ENCODE peak calls at places on chromosomes 1 and 21, in eight cellular contexts. H is uterus, F is PC-9, S is AG09309, D is right lobe of liver, G is thoracic aorta, N is fibroblast of lung, T is dorsolateral prefrontal cortex. O is an unnamed sample.

GRCh38 chr1:201982082-201982922 is at the start of gene RNPEP:
- DNase-seq in H (peak), F (no peak), S (no peak), D (peak), G (no peak), N (peak), T (peak), O (no peak)

GRCh38 chr1:150513275-150513885 is 2.2 kb upstream of the FALEC start:
- DNase-seq in H (no peak), F (no peak), S (no peak), D (peak), G (no peak), N (no peak), T (no peak), O (no peak)

GRCh38 chr1:45111239-45111638 is 95.2 kb downstream of the ZSWIM5 start:
- DNase-seq in H (no peak), F (no peak), S (no peak), D (no peak), G (no peak), N (no peak), T (no peak), O (no peak)

GRCh38 chr1:235304549-235305451 is 23.2 kb downstream of the ARID4B start:
- DNase-seq in H (no peak), F (no peak), S (no peak), D (no peak), G (no peak), N (peak), T (no peak), O (no peak)

GRCh38 chr1:160884091-160884490 is 889 bp downstream of the ITLN1 start:
- DNase-seq in H (no peak), F (no peak), S (no peak), D (no peak), G (no peak), N (no peak), T (no peak), O (no peak)

GRCh38 chr1:161908264-161908663 is 115.4 kb downstream of the OLFML2B start:
- DNase-seq in H (no peak), F (no peak), S (no peak), D (no peak), G (no peak), N (no peak), T (no peak), O (no peak)

GRCh38 chr1:25572708-25573590 is 29.5 kb downstream of the LDLRAP1 start:
- DNase-seq in H (no peak), F (no peak), S (no peak), D (no peak), G (no peak), N (peak), T (peak), O (no peak)

GRCh38 chr1:145884675-145885074 is 991 bp downstream of the ANKRD35 start:
- DNase-seq in H (no peak), F (no peak), S (no peak), D (no peak), G (no peak), N (peak), T (no peak), O (no peak)

GRCh38 chr1:246117066-246117791 is 389.9 kb downstream of the SMYD3 start:
- DNase-seq in H (no peak), F (no peak), S (no peak), D (no peak), G (no peak), N (peak), T (no peak), O (no peak)

GRCh38 chr1:41394918-41395598 is 33.8 kb downstream of the FOXO6 start:
- DNase-seq in H (no peak), F (peak), S (no peak), D (no peak), G (no peak), N (peak), T (peak), O (no peak)

GRCh38 chr1:115308969-115309368 is 29.1 kb downstream of the NGF start:
- DNase-seq in H (no peak), F (no peak), S (no peak), D (no peak), G (no peak), N (no peak), T (no peak), O (no peak)

GRCh38 chr1:184033711-184034167 is 3.8 kb downstream of the COLGALT2 start:
- DNase-seq in H (no peak), F (no peak), S (no peak), D (no peak), G (no peak), N (peak), T (no peak), O (no peak)

GRCh38 chr1:160406131-160406968 is 6.0 kb downstream of the VANGL2 start:
- DNase-seq in H (no peak), F (no peak), S (no peak), D (no peak), G (no peak), N (no peak), T (no peak), O (no peak)

GRCh38 chr1:218895064-218895587 is 278.6 kb upstream of the LYPLAL1 start:
- DNase-seq in H (no peak), F (no peak), S (no peak), D (no peak), G (no peak), N (peak), T (no peak), O (peak)

GRCh38 chr1:161227196-161227871 is 1.5 kb downstream of the TOMM40L start:
- DNase-seq in H (peak), F (peak), S (peak), D (peak), G (no peak), N (peak), T (peak), O (no peak)

GRCh38 chr1:237962985-237963384 is 72.3 kb upstream of the ZP4 start:
- DNase-seq in H (no peak), F (no peak), S (no peak), D (no peak), G (no peak), N (no peak), T (no peak), O (no peak)

GRCh38 chr1:174671826-174672225 is 224.1 kb downstream of the GPR52 start:
- DNase-seq in H (no peak), F (no peak), S (no peak), D (no peak), G (no peak), N (no peak), T (no peak), O (no peak)

GRCh38 chr1:196608401-196609113 is at the start of gene KCNT2:
- DNase-seq in H (peak), F (no peak), S (no peak), D (peak), G (no peak), N (peak), T (peak), O (no peak)

GRCh38 chr1:42737257-42737656 is 2.8 kb downstream of the CLDN19 start:
- DNase-seq in H (no peak), F (no peak), S (no peak), D (no peak), G (no peak), N (no peak), T (no peak), O (no peak)

GRCh38 chr21:42676799-42677198 is 23.4 kb downstream of the PDE9A start:
- DNase-seq in H (no peak), F (no peak), S (no peak), D (peak), G (no peak), N (no peak), T (no peak), O (no peak)

GRCh38 chr1:247528812-247529474 is 7.3 kb downstream of the OR2C3 start:
- DNase-seq in H (no peak), F (peak), S (no peak), D (no peak), G (no peak), N (no peak), T (no peak), O (no peak)

GRCh38 chr1:159832309-159832708 is 5.6 kb downstream of the SLAMF8 start:
- DNase-seq in H (no peak), F (no peak), S (no peak), D (no peak), G (no peak), N (no peak), T (no peak), O (no peak)

GRCh38 chr1:7679873-7680790 is 91.0 kb upstream of the VAMP3 start:
- DNase-seq in H (peak), F (no peak), S (no peak), D (no peak), G (no peak), N (peak), T (peak), O (no peak)

GRCh38 chr1:29136463-29136915 is 12.8 kb upstream of the TMEM200B start:
- DNase-seq in H (peak), F (peak), S (no peak), D (peak), G (no peak), N (peak), T (no peak), O (no peak)

GRCh38 chr1:29245876-29246275 is 9.6 kb downstream of the PTPRU start:
- DNase-seq in H (no peak), F (no peak), S (no peak), D (no peak), G (no peak), N (peak), T (peak), O (no peak)

GRCh38 chr1:34843392-34844251 is 15.9 kb downstream of the SMIM12 start:
- DNase-seq in H (no peak), F (no peak), S (no peak), D (no peak), G (no peak), N (no peak), T (no peak), O (no peak)

GRCh38 chr1:160189649-160190625 is at the start of gene CASQ1:
- DNase-seq in H (peak), F (no peak), S (no peak), D (no peak), G (no peak), N (peak), T (peak), O (no peak)

GRCh38 chr1:196808529-196809235 is 10.8 kb upstream of the CFHR1 start:
- DNase-seq in H (no peak), F (no peak), S (no peak), D (peak), G (no peak), N (no peak), T (no peak), O (no peak)

GRCh38 chr1:218585565-218586184 is 240.5 kb downstream of the TGFB2 start:
- DNase-seq in H (no peak), F (peak), S (no peak), D (no peak), G (no peak), N (peak), T (no peak), O (no peak)

GRCh38 chr1:54967372-54967771 is 13.1 kb upstream of the TMEM61 start:
- DNase-seq in H (no peak), F (peak), S (no peak), D (no peak), G (no peak), N (no peak), T (no peak), O (no peak)

GRCh38 chr1:92444351-92444750 is 42.4 kb downstream of the GFI1 start:
- DNase-seq in H (no peak), F (no peak), S (no peak), D (no peak), G (no peak), N (peak), T (no peak), O (no peak)

GRCh38 chr1:167905182-167905581 is 8.8 kb downstream of the ADCY10 start:
- DNase-seq in H (no peak), F (no peak), S (no peak), D (no peak), G (no peak), N (peak), T (no peak), O (no peak)

GRCh38 chr1:11847667-11848445 is at the start of gene NPPA:
- DNase-seq in H (no peak), F (no peak), S (no peak), D (no peak), G (no peak), N (no peak), T (peak), O (no peak)

GRCh38 chr1:79128726-79129125 is 122.2 kb upstream of the ADGRL4 start:
- DNase-seq in H (no peak), F (no peak), S (peak), D (no peak), G (no peak), N (peak), T (no peak), O (peak)

GRCh38 chr1:186519981-186520380 is 59.1 kb upstream of the PDC start:
- DNase-seq in H (no peak), F (no peak), S (no peak), D (no peak), G (no peak), N (no peak), T (no peak), O (no peak)

GRCh38 chr21:44414291-44415072 is 40.8 kb upstream of the LRRC3 start:
- DNase-seq in H (no peak), F (no peak), S (no peak), D (peak), G (no peak), N (no peak), T (peak), O (no peak)

GRCh38 chr1:156523801-156524480 is 23.4 kb upstream of the MEF2D start:
- DNase-seq in H (no peak), F (no peak), S (no peak), D (no peak), G (no peak), N (no peak), T (no peak), O (no peak)
- H3K4me3 ChIP-seq in H (no peak), F (no peak), S (no peak), D (no peak), G (no peak), N (no peak), T (no peak), O (no peak)

DNA sequence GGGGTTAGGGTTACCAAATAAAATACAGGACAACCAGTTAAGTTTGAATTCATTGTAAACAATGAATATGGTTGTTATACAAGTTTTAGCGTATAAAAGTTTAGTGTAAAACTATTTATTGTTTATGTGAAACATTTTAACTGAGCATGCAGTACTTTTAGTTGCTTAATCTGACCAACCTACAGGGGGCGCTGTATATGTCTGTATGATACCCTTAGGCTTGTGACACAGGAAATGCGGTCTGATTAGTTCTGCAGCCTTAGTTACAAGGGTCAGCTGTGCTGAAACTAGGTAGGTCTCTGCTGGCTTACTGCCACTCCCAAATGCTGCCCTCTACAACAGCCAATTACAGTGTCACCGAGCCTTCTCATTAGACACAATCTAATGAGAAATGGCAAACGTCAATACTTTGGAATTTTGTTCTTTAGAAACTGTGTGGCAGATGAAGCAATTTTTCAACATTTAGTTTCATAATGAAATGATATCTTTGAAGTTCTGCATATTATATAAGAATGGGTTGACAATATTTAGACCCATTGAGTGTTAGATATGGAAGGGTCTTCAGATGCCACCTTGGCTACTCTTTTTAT is 56.2 kb downstream of the NTNG1 start:
- DNase-seq in H (no peak), F (peak), S (no peak), D (no peak), G (no peak), N (peak), T (no peak), O (no peak)
- TF ChIP-seq CTCF in H (no peak), F (peak), S (peak), D (no peak), G (no peak), N (no peak), T (no peak), O (peak)

DNA sequence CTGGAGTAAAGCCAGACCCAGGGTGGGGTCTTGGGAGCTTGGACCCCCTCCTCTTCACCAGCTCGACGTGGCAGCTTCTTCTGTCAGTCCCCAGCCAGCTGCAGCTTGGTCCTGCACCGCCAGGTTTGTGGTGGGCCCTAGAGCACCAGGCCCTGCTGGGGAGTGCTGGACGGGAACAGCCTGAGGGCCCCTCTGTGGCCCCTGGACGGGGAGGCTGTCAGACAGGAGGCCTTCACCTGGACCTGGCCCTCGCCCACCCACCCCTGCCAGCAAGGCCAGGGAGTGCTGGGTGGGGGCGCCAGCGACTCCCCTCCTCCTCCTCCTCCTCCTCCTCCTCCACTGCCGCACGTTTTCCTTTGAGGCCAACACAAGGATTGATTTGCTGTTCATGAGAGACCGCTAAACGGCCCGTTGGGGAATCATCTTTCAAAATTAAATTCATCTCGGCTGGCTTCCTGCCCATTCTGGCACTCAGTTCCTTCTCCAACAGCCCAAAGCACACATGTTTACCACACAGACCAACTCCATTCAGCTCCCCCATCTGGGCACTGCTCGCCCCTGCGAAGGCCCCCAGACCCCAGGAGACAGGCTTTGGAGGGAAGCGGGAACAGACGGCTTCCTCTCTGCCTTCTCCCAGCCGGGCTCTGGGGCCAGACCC is 1.0 kb downstream of the MEGF6 start:
- DNase-seq in H (peak), F (no peak), S (no peak), D (no peak), G (no peak), N (no peak), T (no peak), O (no peak)
- H3K4me3 ChIP-seq in H (no peak), F (peak), S (no peak), D (no peak), G (peak), N (no peak), T (peak), O (no peak)

DNA sequence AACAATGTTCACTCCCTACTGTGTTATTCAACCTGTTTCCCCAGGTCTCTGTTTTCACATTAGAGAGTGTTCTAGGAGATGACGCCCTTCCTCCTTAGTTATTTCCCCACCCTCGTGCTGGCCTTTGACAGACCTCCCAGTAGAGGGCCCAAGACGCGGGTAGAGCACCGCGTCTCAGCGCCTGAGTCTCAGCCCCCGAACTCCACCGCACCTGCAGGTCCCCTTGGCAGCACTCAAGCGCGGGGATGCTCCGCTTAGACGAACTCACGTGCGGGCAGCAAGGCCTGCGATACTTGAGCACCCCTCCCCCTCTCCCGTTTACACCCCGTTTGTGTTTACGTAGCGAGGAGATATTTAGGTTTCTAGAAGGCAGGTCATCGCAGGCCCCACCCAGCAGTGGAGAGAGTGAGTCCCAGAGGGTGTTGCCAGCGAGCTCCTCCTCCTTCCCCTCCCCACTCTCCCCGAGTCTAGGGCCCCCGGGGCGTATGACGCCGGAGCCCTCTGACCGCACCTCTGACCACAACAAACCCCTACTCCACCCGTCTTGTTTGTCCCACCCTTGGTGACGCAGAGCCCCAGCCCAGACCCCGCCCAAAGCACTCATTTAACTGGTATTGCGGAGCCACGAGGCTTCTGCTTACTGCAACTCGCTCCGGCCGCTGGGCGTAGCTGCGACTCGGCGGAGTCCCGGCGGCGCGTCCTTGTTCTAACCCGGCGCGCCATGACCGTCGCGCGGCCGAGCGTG is at the start of gene CD55:
- DNase-seq in H (peak), F (peak), S (peak), D (peak), G (peak), N (peak), T (peak), O (peak)
- TF ChIP-seq CTCF in H (peak), F (no peak), S (peak), D (peak), G (no peak), N (no peak), T (peak), O (peak)

GRCh38 chr1:10517677-10517982 is 42.9 kb downstream of the PEX14 start:
- DNase-seq in H (no peak), F (no peak), S (no peak), D (no peak), G (no peak), N (no peak), T (no peak), O (no peak)

GRCh38 chr1:10514490-10515235 is 39.9 kb downstream of the PEX14 start:
- DNase-seq in H (no peak), F (no peak), S (no peak), D (no peak), G (no peak), N (peak), T (no peak), O (no peak)

GRCh38 chr1:10516925-10517676 is 42.4 kb downstream of the PEX14 start:
- DNase-seq in H (no peak), F (no peak), S (no peak), D (no peak), G (no peak), N (no peak), T (no peak), O (no peak)

GRCh38 chr1:10515627-10516026 is 40.9 kb downstream of the PEX14 start:
- DNase-seq in H (no peak), F (no peak), S (no peak), D (no peak), G (no peak), N (no peak), T (no peak), O (no peak)

DNA sequence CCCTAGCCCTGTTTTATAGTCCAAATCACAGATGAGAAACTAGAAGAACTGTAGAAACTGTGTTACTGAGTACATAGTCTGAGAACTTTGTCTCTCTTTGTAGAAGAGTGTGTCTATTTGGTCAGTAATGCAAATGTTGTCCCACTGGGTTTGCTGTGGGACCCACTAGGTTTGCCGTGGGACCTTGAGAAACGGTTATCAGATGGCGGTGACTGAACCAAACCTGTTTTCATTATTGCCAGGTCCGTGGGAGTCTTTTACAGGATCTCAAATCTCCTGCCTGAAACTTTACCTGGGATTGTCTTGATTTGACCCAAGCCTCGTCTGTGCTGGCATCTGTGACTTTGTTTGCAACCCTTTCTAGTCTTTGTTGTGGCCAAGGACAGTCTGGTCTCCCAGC is 41.5 kb downstream of the PEX14 start:
- DNase-seq in H (no peak), F (no peak), S (no peak), D (no peak), G (no peak), N (no peak), T (no peak), O (no peak)
- H3K4me3 ChIP-seq in H (no peak), F (no peak), S (no peak), D (no peak), G (no peak), N (no peak), T (no peak), O (no peak)

DNA sequence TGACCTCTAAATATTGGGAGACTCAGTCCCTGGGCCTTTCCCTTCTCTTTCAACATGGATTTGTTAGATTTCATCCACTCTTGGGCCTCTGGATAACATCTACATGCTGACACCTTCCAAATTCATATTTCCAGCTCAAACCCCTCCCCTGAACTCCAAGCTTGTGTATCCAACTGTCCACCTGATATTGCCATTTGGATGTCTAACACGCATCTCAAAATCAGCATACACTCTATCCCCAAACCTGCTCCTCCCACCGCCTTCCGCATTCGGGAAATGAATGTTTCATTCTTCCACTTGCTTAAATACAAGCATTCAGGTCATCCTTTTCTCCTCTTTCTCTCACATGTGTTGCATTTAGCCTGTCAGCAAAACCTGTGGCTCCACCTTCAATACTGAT is 17.5 kb upstream of the KAZN start:
- DNase-seq in H (no peak), F (no peak), S (no peak), D (no peak), G (no peak), N (no peak), T (no peak), O (no peak)
- TF ChIP-seq CTCF in H (no peak), F (no peak), S (no peak), D (no peak), G (no peak), N (no peak), T (no peak), O (no peak)

O was measured in BJ.